ENCODE peak calls at places on chromosomes 11 and 22, in five cellular contexts. X is colonic mucosa, F is heart right ventricle, E is psoas muscle, R is lower lobe of right lung. O is an unnamed sample.

GRCh38 chr11:123461164-123461563 is 31.1 kb downstream of the GRAMD1B start:
- DNase-seq in X (no peak), F (peak; percentile 68), E (peak; percentile 89), R (no peak), O (no peak)

GRCh38 chr11:23021287-23021863 is 161.1 kb upstream of the CCDC179 start:
- DNase-seq in X (no peak), F (no peak), E (no peak), R (no peak), O (no peak)

GRCh38 chr11:17277024-17277584 is 565 bp downstream of the NUCB2 start:
- DNase-seq in X (no peak), F (no peak), E (no peak), R (no peak), O (no peak)

GRCh38 chr11:36487619-36488018 is 22.5 kb downstream of the TRAF6 start:
- DNase-seq in X (no peak), F (no peak), E (no peak), R (no peak), O (no peak)

GRCh38 chr11:33893711-33894401 is 2.0 kb upstream of the LMO2 start:
- DNase-seq in X (no peak), F (no peak), E (no peak), R (no peak), O (no peak)

GRCh38 chr11:94826415-94826814 is 58.3 kb downstream of the AMOTL1 start:
- DNase-seq in X (no peak), F (no peak), E (no peak), R (no peak), O (no peak)

GRCh38 chr22:37192232-37192631 is 4.2 kb upstream of the C1QTNF6 start:
- DNase-seq in X (no peak), F (no peak), E (no peak), R (no peak), O (no peak)

GRCh38 chr11:616320-617220 is 820 bp upstream of the IRF7 start:
- DNase-seq in X (no peak), F (no peak), E (no peak), R (no peak), O (no peak)

GRCh38 chr22:37561209-37562048 is 1.1 kb downstream of the CDC42EP1 start:
- DNase-seq in X (peak; percentile 99), F (peak; percentile 95), E (peak; percentile 93), R (peak; percentile 92), O (no peak)

GRCh38 chr11:2440646-2441045 is 3.7 kb downstream of the TRPM5 start:
- DNase-seq in X (peak; percentile 42), F (no peak), E (peak; percentile 14), R (peak; percentile 55), O (peak; percentile 66)

GRCh38 chr11:657691-658126 is 20.6 kb downstream of the DRD4 start:
- DNase-seq in X (no peak), F (no peak), E (no peak), R (no peak), O (no peak)

GRCh38 chr11:33735426-33736147 is 636 bp downstream of the CD59 start:
- DNase-seq in X (peak; percentile 71), F (no peak), E (peak; percentile 73), R (peak; percentile 71), O (no peak)

GRCh38 chr22:35601013-35601580 is 16.0 kb downstream of the MB start:
- DNase-seq in X (no peak), F (no peak), E (no peak), R (no peak), O (no peak)

GRCh38 chr11:133742388-133742787 is 102.9 kb downstream of the SPATA19 start:
- DNase-seq in X (no peak), F (no peak), E (no peak), R (no peak), O (no peak)

GRCh38 chr11:79412761-79413160 is 28.1 kb downstream of the TENM4 start:
- DNase-seq in X (no peak), F (no peak), E (no peak), R (no peak), O (no peak)

GRCh38 chr11:69284081-69284511 is 9.9 kb upstream of the MYEOV start:
- DNase-seq in X (no peak), F (no peak), E (no peak), R (no peak), O (no peak)

GRCh38 chr11:8828055-8828454 is 82.9 kb upstream of the AKIP1 start:
- DNase-seq in X (no peak), F (no peak), E (no peak), R (no peak), O (no peak)

GRCh38 chr11:124799384-124800225 is 601 bp downstream of the MSANTD2 start:
- DNase-seq in X (peak; percentile 52), F (peak; percentile 20), E (peak; percentile 63), R (peak; percentile 63), O (no peak)

GRCh38 chr11:13668957-13669521 is 571 bp downstream of the FAR1 start:
- DNase-seq in X (peak; percentile 76), F (peak; percentile 16), E (peak; percentile 70), R (peak; percentile 68), O (peak; percentile 75)

GRCh38 chr11:63920126-63920869 is 3.3 kb upstream of the RCOR2 start:
- DNase-seq in X (peak; percentile 95), F (peak; percentile 86), E (peak; percentile 81), R (no peak), O (no peak)

GRCh38 chr11:14905104-14906033 is 13.3 kb upstream of the CYP2R1 start:
- DNase-seq in X (peak; percentile 69), F (peak; percentile 36), E (peak; percentile 57), R (peak; percentile 71), O (peak; percentile 90)

GRCh38 chr22:31177420-31178162 is 17.6 kb downstream of the RNF185 start:
- DNase-seq in X (no peak), F (no peak), E (no peak), R (no peak), O (no peak)

GRCh38 chr22:49966041-49966715 is 5.6 kb downstream of the PIM3 start:
- DNase-seq in X (peak; percentile 21), F (no peak), E (peak; percentile 61), R (no peak), O (peak; percentile 90)

GRCh38 chr11:24264868-24265267 is 232.0 kb upstream of the LUZP2 start:
- DNase-seq in X (no peak), F (no peak), E (no peak), R (no peak), O (no peak)

GRCh38 chr22:19914201-19914943 is 27.2 kb upstream of the COMT start:
- DNase-seq in X (no peak), F (no peak), E (no peak), R (no peak), O (no peak)

GRCh38 chr22:19913337-19913936 is 28.1 kb upstream of the COMT start:
- DNase-seq in X (no peak), F (no peak), E (no peak), R (no peak), O (no peak)

GRCh38 chr22:19911540-19912235 is 29.9 kb upstream of the COMT start:
- DNase-seq in X (no peak), F (no peak), E (no peak), R (no peak), O (no peak)

GRCh38 chr22:19910180-19910744 is 31.3 kb upstream of the COMT start:
- DNase-seq in X (no peak), F (no peak), E (no peak), R (no peak), O (no peak)

DNA sequence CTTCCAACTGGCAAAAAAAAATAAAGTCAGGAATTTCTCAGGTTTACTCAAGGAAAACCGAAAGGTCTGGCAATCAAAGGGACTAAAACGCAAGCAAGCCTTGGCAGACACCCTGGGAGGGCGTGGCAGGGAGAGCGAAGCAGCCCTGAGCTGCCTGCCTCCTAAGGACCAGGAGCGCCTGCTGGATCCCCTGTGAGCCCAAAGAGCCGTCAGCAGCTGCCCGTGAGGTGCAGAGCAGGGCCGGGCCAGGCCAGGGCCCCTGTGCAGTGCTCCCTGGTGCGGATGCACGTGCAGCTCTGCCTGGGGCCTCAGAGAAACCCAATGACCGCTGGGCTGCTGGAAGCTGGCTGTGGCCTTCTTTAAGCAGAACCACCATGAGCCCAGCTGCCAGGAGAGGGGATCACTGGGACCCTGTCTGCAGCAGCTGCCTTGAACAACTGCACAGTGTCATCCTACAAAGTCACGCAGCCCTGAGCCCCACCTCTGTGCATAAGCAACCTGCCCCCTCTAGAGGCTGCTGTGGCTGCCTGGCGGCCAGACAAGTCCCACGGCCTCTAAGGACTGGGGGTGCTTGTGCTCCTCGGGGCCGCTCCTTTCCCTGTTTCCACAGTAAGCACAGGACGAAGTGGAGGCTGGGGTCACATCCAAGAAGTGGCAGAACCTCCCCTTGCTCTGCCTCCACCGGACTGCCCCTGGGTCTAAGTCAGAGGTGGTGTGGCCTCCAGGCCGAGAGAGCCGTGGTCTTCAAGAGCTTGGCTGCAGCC is 29.2 kb upstream of the COMT start:
- DNase-seq in X (no peak), F (no peak), E (no peak), R (no peak), O (no peak)
- TF ChIP-seq CTCF in X (no peak), F (no peak), E (no peak), R (no peak), O (no peak)

GRCh38 chr11:116148645-116149044 is 624.1 kb downstream of the BUD13 start:
- DNase-seq in X (no peak), F (no peak), E (no peak), R (no peak), O (no peak)

GRCh38 chr11:116144387-116144958 is 628.3 kb downstream of the BUD13 start:
- DNase-seq in X (no peak), F (no peak), E (no peak), R (no peak), O (no peak)

GRCh38 chr11:116148056-116148455 is 624.7 kb downstream of the BUD13 start:
- DNase-seq in X (no peak), F (no peak), E (no peak), R (no peak), O (no peak)

DNA sequence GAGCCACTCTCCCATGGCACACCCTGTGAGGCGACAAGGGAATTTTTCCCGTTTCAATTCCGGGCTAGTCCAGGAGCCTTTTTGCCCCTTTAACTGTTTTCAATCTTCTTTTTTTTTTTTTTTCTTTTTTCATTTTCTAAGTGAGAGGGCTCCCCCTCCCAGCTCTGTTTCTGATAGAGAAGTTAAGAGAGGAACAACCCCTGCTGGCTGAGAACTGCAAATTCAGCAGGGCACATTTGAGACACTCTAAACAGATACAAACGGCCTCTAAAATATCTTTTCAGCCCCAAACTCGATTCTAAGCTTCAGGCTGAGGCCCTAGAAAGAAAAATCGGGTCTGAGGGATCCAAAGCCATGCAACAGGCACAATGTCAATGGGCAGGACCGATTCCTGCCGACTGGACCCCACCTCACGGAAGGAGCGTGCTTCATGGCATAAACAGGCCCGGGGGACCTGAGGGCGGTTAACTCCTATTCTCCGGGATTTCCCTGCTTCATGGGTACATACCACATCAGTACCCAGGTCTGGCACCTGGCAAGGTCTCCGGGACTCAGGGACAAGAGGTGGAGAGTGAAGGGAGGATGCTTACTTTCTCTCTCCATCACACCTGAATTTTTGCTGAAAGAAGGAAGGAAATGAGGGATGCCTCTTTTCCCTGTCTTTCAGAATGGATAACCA is 627.5 kb downstream of the BUD13 start:
- DNase-seq in X (no peak), F (no peak), E (no peak), R (no peak), O (no peak)
- TF ChIP-seq CTCF in X (no peak), F (no peak), E (no peak), R (no peak), O (peak; percentile 51)

GRCh38 chr11:61354208-61354607 is 7.5 kb downstream of the CYB561A3 start:
- DNase-seq in X (no peak), F (no peak), E (no peak), R (no peak), O (no peak)
- TF ChIP-seq CTCF in X (no peak), F (no peak), E (no peak), R (no peak), O (no peak)

DNA sequence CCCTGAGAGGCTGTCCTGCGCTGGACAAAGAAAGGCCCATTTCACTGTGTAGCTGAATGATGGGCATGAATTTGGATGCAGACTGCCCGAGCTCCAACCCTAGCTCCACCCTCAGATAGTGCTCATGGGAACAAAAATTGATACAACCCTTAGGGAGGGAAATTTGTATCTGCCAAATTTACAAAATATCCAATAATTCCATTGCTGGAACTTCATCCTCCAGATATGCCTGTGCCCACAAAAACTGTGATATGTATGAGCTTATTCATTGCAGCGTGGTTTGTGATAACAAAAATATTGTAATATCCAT is 2.1 kb downstream of the MS4A8 start:
- DNase-seq in X (no peak), F (no peak), E (no peak), R (no peak), O (no peak)
- TF ChIP-seq CTCF in X (no peak), F (no peak), E (no peak), R (no peak), O (peak; percentile 25)